ENCODE peak calls at places on chromosomes 7 and 10, in six cellular contexts. J is foreskin fibroblast, P is A549, K is cardiac fibroblast, Q is GM06990, Z is cardiac muscle cell. E is an unnamed sample.

GRCh38 chr10:27771231-27771630 is 25.6 kb upstream of the MKX start:
- DNase-seq in J (no peak), Q (no peak), P (no peak), K (no peak), Z (no peak), E (no peak)

GRCh38 chr10:32906595-32906994 is 51.4 kb downstream of the ITGB1 start:
- DNase-seq in Z (no peak), K (no peak), J (no peak), Q (no peak), P (no peak), E (no peak)

GRCh38 chr7:69418865-69419670 is 179.2 kb upstream of the AUTS2 start:
- DNase-seq in K (no peak), J (no peak), Q (peak), P (no peak), Z (no peak), E (no peak)

GRCh38 chr10:49667991-49668390 is 11.5 kb upstream of the C10orf53 start:
- DNase-seq in Q (no peak), J (no peak), K (no peak), P (no peak), Z (no peak), E (no peak)

GRCh38 chr10:13448216-13448615 is 80.6 kb downstream of the BEND7 start:
- DNase-seq in P (no peak), Q (no peak), J (peak), Z (no peak), K (peak), E (no peak)

GRCh38 chr10:3548096-3548495 is 236.9 kb downstream of the KLF6 start:
- DNase-seq in Q (no peak), K (peak), J (peak), P (no peak), Z (no peak), E (no peak)

GRCh38 chr10:35641430-35642015 is 573 bp downstream of the FZD8 start:
- DNase-seq in Z (peak), K (peak), P (peak), J (peak), Q (peak), E (no peak)

GRCh38 chr10:13803566-13804554 is 217.1 kb downstream of the PRPF18 start:
- DNase-seq in Q (no peak), K (peak), Z (no peak), J (no peak), P (no peak), E (no peak)

GRCh38 chr7:21103426-21104123 is 316.9 kb upstream of the SP8 start:
- DNase-seq in J (no peak), P (no peak), K (no peak), Q (no peak), Z (no peak), E (no peak)

GRCh38 chr7:72751378-72751777 is 76.6 kb downstream of the TYW1B start:
- DNase-seq in J (no peak), K (no peak), P (no peak), Q (no peak), Z (no peak), E (no peak)

GRCh38 chr10:119655566-119656001 is 4.4 kb downstream of the BAG3 start:
- DNase-seq in P (no peak), K (peak), Z (no peak), Q (no peak), J (peak), E (no peak)

GRCh38 chr10:6346621-6347020 is 143.9 kb downstream of the PFKFB3 start:
- DNase-seq in J (no peak), K (no peak), P (no peak), Q (no peak), Z (no peak), E (no peak)

GRCh38 chr10:47061776-47062175 is 150.5 kb downstream of the PTPN20 start:
- DNase-seq in Z (no peak), J (no peak), Q (no peak), K (no peak), P (no peak), E (no peak)

GRCh38 chr10:13053794-13054462 is 46.0 kb upstream of the OPTN start:
- DNase-seq in J (no peak), Z (no peak), P (no peak), Q (no peak), K (no peak), E (no peak)

GRCh38 chr10:59181668-59182067 is 5.2 kb downstream of the PHYHIPL start:
- DNase-seq in Z (peak), Q (peak), P (peak), J (peak), K (peak), E (peak)

GRCh38 chr10:119119400-119119799 is 15.5 kb downstream of the DENND10 start:
- DNase-seq in Z (no peak), Q (no peak), K (no peak), J (no peak), P (no peak), E (no peak)

GRCh38 chr7:157612664-157613561 is 276.1 kb downstream of the DNAJB6 start:
- DNase-seq in Q (no peak), Z (no peak), P (no peak), K (no peak), J (peak), E (no peak)

GRCh38 chr7:144819566-144819965 is 16.3 kb downstream of the TPK1 start:
- DNase-seq in P (no peak), Z (no peak), Q (no peak), K (no peak), J (no peak), E (no peak)

GRCh38 chr10:99958287-99958686 is 51.5 kb downstream of the DNMBP start:
- DNase-seq in K (no peak), J (peak), P (no peak), Q (no peak), Z (no peak), E (no peak)

GRCh38 chr7:129635300-129636029 is 23.9 kb downstream of the NRF1 start:
- DNase-seq in Q (no peak), Z (peak), P (peak), K (peak), J (peak), E (peak)

GRCh38 chr10:84632866-84633265 is 304.5 kb downstream of the CCSER2 start:
- DNase-seq in Q (no peak), K (peak), Z (peak), P (no peak), J (no peak), E (no peak)

GRCh38 chr7:27168265-27168947 is 3.1 kb upstream of the HOXA9 start:
- DNase-seq in Z (no peak), K (no peak), J (peak), Q (no peak), P (no peak), E (no peak)

GRCh38 chr10:67697646-67698245 is 1.8 kb upstream of the CTNNA3 start:
- DNase-seq in Z (peak), J (peak), P (peak), Q (no peak), K (peak), E (peak)

GRCh38 chr7:70131807-70132565 is 533.7 kb downstream of the AUTS2 start:
- DNase-seq in Q (no peak), K (no peak), P (no peak), J (no peak), Z (no peak), E (no peak)

GRCh38 chr7:143434660-143435059 is 8.6 kb upstream of the TAS2R60 start:
- DNase-seq in P (no peak), Z (no peak), K (peak), J (peak), Q (no peak), E (no peak)

GRCh38 chr7:138460176-138460648 is at the start of gene TRIM24:
- DNase-seq in K (no peak), Q (peak), P (peak), Z (no peak), J (no peak), E (peak)

GRCh38 chr10:129963076-129963830 is 821 bp downstream of the EBF3 start:
- DNase-seq in K (peak), P (no peak), J (peak), Z (peak), Q (no peak), E (no peak)

GRCh38 chr7:77933394-77933793 is 134.8 kb downstream of the PHTF2 start:
- DNase-seq in P (peak), Z (no peak), K (peak), Q (no peak), J (peak), E (no peak)

GRCh38 chr7:127107601-127108007 is 145.1 kb downstream of the GRM8 start:
- DNase-seq in Q (peak), J (peak), K (peak), P (peak), Z (peak), E (peak)

GRCh38 chr10:83917519-83918506 is 221.5 kb upstream of the GHITM start:
- DNase-seq in K (no peak), Q (peak), Z (peak), J (no peak), P (peak), E (peak)

GRCh38 chr10:97895915-97896314 is 46.3 kb downstream of the GOLGA7B start:
- DNase-seq in K (no peak), P (no peak), Z (no peak), Q (no peak), J (no peak), E (no peak)

GRCh38 chr7:102236592-102237287 is 49.9 kb upstream of the SH2B2 start:
- DNase-seq in J (peak), Z (peak), P (peak), K (peak), Q (peak), E (no peak)

GRCh38 chr7:5594616-5595544 is 171.2 kb upstream of the TNRC18 start:
- DNase-seq in Q (no peak), J (peak), Z (peak), P (no peak), K (peak), E (no peak)

GRCh38 chr7:147805996-147806576 is 784.5 kb upstream of the C7orf33 start:
- DNase-seq in Z (no peak), P (no peak), Q (no peak), K (no peak), J (no peak), E (no peak)
- TF ChIP-seq CTCF in Z (no peak), P (no peak), Q (no peak), K (no peak), J (no peak), E (no peak)

GRCh38 chr7:74183653-74184450 is 9.7 kb downstream of the EIF4H start:
- DNase-seq in Z (no peak), P (peak), J (no peak), Q (no peak), K (no peak), E (no peak)
- TF ChIP-seq CTCF in Z (peak), P (peak), J (peak), Q (peak), K (peak), E (peak)

DNA sequence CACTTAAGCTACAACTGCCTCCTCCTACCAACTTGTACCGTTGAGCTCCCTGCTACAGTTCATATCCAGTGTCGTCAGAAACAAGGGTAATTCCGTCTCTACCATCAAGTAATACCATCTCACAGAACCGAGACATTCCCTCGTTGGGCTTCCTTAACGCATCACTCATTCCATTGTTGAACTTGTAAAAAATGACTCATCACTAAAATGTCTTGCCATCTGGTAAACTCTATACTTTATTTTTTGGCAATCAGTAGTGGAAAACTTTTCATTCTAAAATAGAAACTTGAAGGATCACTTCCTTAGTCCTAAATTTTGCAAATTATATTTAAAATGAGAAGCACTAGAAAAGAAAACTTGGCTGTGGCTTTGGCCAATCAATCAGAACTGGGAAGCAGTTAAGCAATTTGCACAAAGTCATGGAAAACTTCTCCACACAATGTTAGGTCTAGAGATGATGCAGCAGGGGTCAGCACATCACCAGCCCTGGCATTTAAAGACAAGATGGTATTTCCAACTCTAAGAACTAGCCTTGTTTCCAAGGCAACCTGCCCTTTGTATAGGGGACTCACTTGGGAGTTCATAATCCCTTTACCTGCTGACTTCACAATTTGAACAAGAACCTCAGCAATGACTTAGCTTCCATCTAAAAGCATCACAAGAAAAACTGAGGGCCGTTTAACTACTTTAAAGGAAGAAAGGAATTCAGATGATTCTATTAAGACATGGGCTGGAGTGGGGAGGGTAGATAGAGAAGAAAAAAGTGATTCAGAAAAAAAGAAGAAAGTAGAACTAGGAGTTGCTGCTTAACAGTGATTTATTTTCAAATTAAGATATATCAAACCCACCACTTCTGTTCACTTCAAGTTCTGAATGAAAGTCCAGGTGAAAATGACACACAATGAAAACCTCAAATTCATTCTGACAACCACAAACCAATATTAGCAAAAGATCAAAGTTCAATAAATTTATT is 288.1 kb downstream of the PARD3 start:
- DNase-seq in J (peak), Z (no peak), P (peak), Q (peak), K (peak), E (no peak)
- TF ChIP-seq CTCF in J (no peak), Z (no peak), P (peak), Q (no peak), K (peak), E (peak)

GRCh38 chr10:60517805-60518204 is 128.1 kb upstream of the ANK3 start:
- DNase-seq in P (no peak), K (peak), J (peak), Z (no peak), Q (no peak), E (no peak)

GRCh38 chr10:60508831-60509230 is 119.2 kb upstream of the ANK3 start:
- DNase-seq in J (peak), K (no peak), Z (no peak), Q (no peak), P (no peak), E (no peak)

GRCh38 chr10:60513281-60513680 is 123.6 kb upstream of the ANK3 start:
- DNase-seq in Q (no peak), P (no peak), J (no peak), Z (no peak), K (no peak), E (no peak)

GRCh38 chr10:60508037-60508436 is 118.4 kb upstream of the ANK3 start:
- DNase-seq in K (peak), P (no peak), J (no peak), Q (no peak), Z (no peak), E (no peak)

GRCh38 chr10:60511823-60512222 is 122.1 kb upstream of the ANK3 start:
- DNase-seq in K (peak), Q (no peak), Z (no peak), P (no peak), J (no peak), E (no peak)
- TF ChIP-seq CTCF in K (no peak), Q (no peak), Z (no peak), P (no peak), J (no peak), E (no peak)

GRCh38 chr10:70671619-70672164 is 614 bp upstream of the ADAMTS14 start:
- DNase-seq in P (no peak), Q (no peak), Z (no peak), J (no peak), K (no peak), E (no peak)
- TF ChIP-seq CTCF in P (no peak), Q (no peak), Z (no peak), J (peak), K (no peak), E (no peak)

GRCh38 chr7:42843209-42843800 is 68.6 kb downstream of the C7orf25 start:
- DNase-seq in Q (no peak), J (peak), P (peak), Z (peak), K (peak), E (no peak)
- TF ChIP-seq CTCF in Q (peak), J (peak), P (peak), Z (peak), K (peak), E (peak)

DNA sequence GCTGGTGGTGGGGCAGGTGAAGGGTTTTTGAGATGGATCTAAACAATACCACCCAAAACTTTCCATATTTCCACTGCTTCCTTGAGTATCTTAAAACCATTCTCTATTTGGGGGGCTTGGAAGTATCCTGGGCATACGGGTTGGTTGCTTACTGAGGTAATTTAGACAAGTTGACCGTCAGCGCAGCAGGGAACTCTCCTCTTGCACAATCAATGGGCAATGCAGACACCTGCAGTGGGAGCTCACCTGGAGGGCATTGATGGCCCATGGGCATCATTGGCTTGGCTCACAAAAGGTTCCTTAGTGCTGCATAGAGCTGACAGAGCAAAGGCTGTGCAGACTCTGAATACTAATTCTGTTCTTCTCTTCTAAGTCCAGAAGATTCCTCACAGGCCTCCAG is 101.5 kb downstream of the EPDR1 start:
- DNase-seq in K (no peak), Z (no peak), P (no peak), Q (no peak), J (no peak), E (no peak)
- TF ChIP-seq CTCF in K (no peak), Z (no peak), P (no peak), Q (no peak), J (no peak), E (no peak)

E was measured in GM12864.